ENCODE peak calls at places on chromosomes 6 and 20, in seven cellular contexts. G is body of pancreas, B is cardiac septum, Y is endothelial cell of umbilical vein, T is posterior cingulate gyrus, A is ascending aorta, E is Right ventricle myocardium inferior. Q is an unnamed sample.

GRCh38 chr6:89487864-89488263 is 54.9 kb downstream of the ANKRD6 start:
- DNase-seq in G (no peak), B (no peak), Y (no peak), T (no peak), A (no peak), E (no peak), Q (no peak)

GRCh38 chr6:46444772-46445454 is 46.3 kb downstream of the RCAN2 start:
- DNase-seq in G (no peak), B (no peak), Y (no peak), T (no peak), A (no peak), E (peak; percentile 63), Q (no peak)

GRCh38 chr20:39660965-39661364 is 698.8 kb downstream of the DHX35 start:
- DNase-seq in G (no peak), B (no peak), Y (peak; percentile 44), T (no peak), A (no peak), E (no peak), Q (no peak)

GRCh38 chr20:18133962-18134361 is 3.7 kb upstream of the KAT14 start:
- DNase-seq in G (peak; percentile 3), B (no peak), Y (no peak), T (no peak), A (no peak), E (no peak), Q (no peak)

GRCh38 chr6:115131709-115132490 is 789.1 kb upstream of the HS3ST5 start:
- DNase-seq in G (no peak), B (no peak), Y (no peak), T (no peak), A (no peak), E (no peak), Q (no peak)

GRCh38 chr6:10557886-10558285 is 36.7 kb downstream of the GCNT2 start:
- DNase-seq in G (no peak), B (no peak), Y (no peak), T (no peak), A (no peak), E (no peak), Q (no peak)

GRCh38 chr6:45299096-45299581 is 29.0 kb upstream of the RUNX2 start:
- DNase-seq in G (no peak), B (no peak), Y (no peak), T (no peak), A (no peak), E (peak; percentile 26), Q (no peak)

GRCh38 chr20:623041-623440 is 12.9 kb upstream of the TCF15 start:
- DNase-seq in G (no peak), B (no peak), Y (no peak), T (no peak), A (no peak), E (no peak), Q (no peak)

GRCh38 chr20:31704225-31705119 is 18.2 kb downstream of the BCL2L1 start:
- DNase-seq in G (peak; percentile 93), B (no peak), Y (peak; percentile 54), T (no peak), A (no peak), E (no peak), Q (no peak)

GRCh38 chr20:2331092-2331491 is 35.3 kb downstream of the TGM3 start:
- DNase-seq in G (no peak), B (no peak), Y (no peak), T (no peak), A (no peak), E (no peak), Q (no peak)

GRCh38 chr6:15818491-15818890 is 155.7 kb upstream of the DTNBP1 start:
- DNase-seq in G (no peak), B (no peak), Y (no peak), T (no peak), A (no peak), E (no peak), Q (no peak)

GRCh38 chr6:151239603-151240035 is at the start of gene AKAP12:
- DNase-seq in G (peak; percentile 10), B (no peak), Y (no peak), T (peak; percentile 52), A (peak; percentile 83), E (no peak), Q (peak; percentile 44)

GRCh38 chr6:105553174-105553573 is 150.3 kb upstream of the PREP start:
- DNase-seq in G (peak; percentile 2), B (no peak), Y (no peak), T (no peak), A (no peak), E (no peak), Q (no peak)

GRCh38 chr20:39939241-39939865 is 749.7 kb downstream of the MAFB start:
- DNase-seq in G (no peak), B (no peak), Y (no peak), T (no peak), A (no peak), E (no peak), Q (no peak)

GRCh38 chr20:47453167-47453782 is 48.4 kb upstream of the NCOA3 start:
- DNase-seq in G (no peak), B (no peak), Y (peak; percentile 39), T (no peak), A (peak; percentile 70), E (no peak), Q (no peak)

GRCh38 chr20:36082516-36082915 is 72.0 kb upstream of the EPB41L1 start:
- DNase-seq in G (no peak), B (no peak), Y (no peak), T (no peak), A (no peak), E (no peak), Q (no peak)

GRCh38 chr6:53333439-53334408 is 15.0 kb downstream of the ELOVL5 start:
- DNase-seq in G (no peak), B (no peak), Y (no peak), T (no peak), A (no peak), E (no peak), Q (no peak)

GRCh38 chr6:46412662-46413061 is 78.6 kb downstream of the RCAN2 start:
- DNase-seq in G (no peak), B (no peak), Y (no peak), T (no peak), A (no peak), E (no peak), Q (no peak)

GRCh38 chr6:168239374-168239773 is 80.2 kb downstream of the DACT2 start:
- DNase-seq in G (no peak), B (no peak), Y (no peak), T (no peak), A (no peak), E (no peak), Q (no peak)

GRCh38 chr6:113445201-113445600 is 411.9 kb upstream of the MARCKS start:
- DNase-seq in G (no peak), B (no peak), Y (no peak), T (no peak), A (no peak), E (no peak), Q (no peak)

GRCh38 chr6:121780325-121781313 is 345.2 kb downstream of the GJA1 start:
- DNase-seq in G (peak; percentile 44), B (peak; percentile 81), Y (no peak), T (peak; percentile 14), A (peak; percentile 94), E (peak; percentile 80), Q (peak; percentile 88)

GRCh38 chr6:7085911-7086310 is 21.9 kb upstream of the RREB1 start:
- DNase-seq in G (peak; percentile 43), B (no peak), Y (no peak), T (peak; percentile 22), A (no peak), E (no peak), Q (peak; percentile 52)

GRCh38 chr6:139708342-139709199 is 334.1 kb upstream of the CITED2 start:
- DNase-seq in G (peak; percentile 51), B (no peak), Y (peak; percentile 61), T (no peak), A (no peak), E (no peak), Q (no peak)

GRCh38 chr6:41462980-41463930 is 82.9 kb upstream of the FOXP4 start:
- DNase-seq in G (peak; percentile 84), B (no peak), Y (peak; percentile 83), T (peak; percentile 36), A (peak; percentile 81), E (peak; percentile 87), Q (peak; percentile 86)

GRCh38 chr6:11258260-11259237 is 26.1 kb upstream of the NEDD9 start:
- DNase-seq in G (no peak), B (no peak), Y (no peak), T (no peak), A (no peak), E (no peak), Q (no peak)

GRCh38 chr20:23314714-23315498 is 35.7 kb upstream of the NXT1 start:
- DNase-seq in G (peak; percentile 28), B (no peak), Y (no peak), T (no peak), A (no peak), E (no peak), Q (peak; percentile 53)

GRCh38 chr20:62524486-62524885 is 48.7 kb upstream of the GATA5 start:
- DNase-seq in G (no peak), B (no peak), Y (no peak), T (no peak), A (no peak), E (no peak), Q (no peak)

GRCh38 chr6:43953794-43954310 is 173.4 kb downstream of the MRPL14 start:
- DNase-seq in G (peak; percentile 25), B (peak; percentile 74), Y (no peak), T (no peak), A (no peak), E (peak; percentile 73), Q (peak; percentile 81)

GRCh38 chr6:113953346-113953745 is 17.6 kb downstream of the HDAC2 start:
- DNase-seq in G (no peak), B (no peak), Y (no peak), T (no peak), A (no peak), E (no peak), Q (no peak)

GRCh38 chr6:68778356-68779020 is 143.4 kb downstream of the ADGRB3 start:
- DNase-seq in G (peak; percentile 2), B (no peak), Y (no peak), T (peak; percentile 45), A (no peak), E (no peak), Q (no peak)

GRCh38 chr20:9573598-9573997 is 59.2 kb downstream of the LAMP5 start:
- DNase-seq in G (no peak), B (no peak), Y (no peak), T (peak; percentile 17), A (no peak), E (no peak), Q (no peak)

GRCh38 chr6:18148304-18149025 is 6.4 kb downstream of the TPMT start:
- DNase-seq in G (no peak), B (no peak), Y (no peak), T (no peak), A (no peak), E (no peak), Q (no peak)

GRCh38 chr6:21971540-21971939 is 325.3 kb downstream of the PRL start:
- DNase-seq in G (no peak), B (no peak), Y (no peak), T (no peak), A (no peak), E (no peak), Q (no peak)

GRCh38 chr20:7585126-7585679 is 355.1 kb downstream of the HAO1 start:
- DNase-seq in G (no peak), B (no peak), Y (no peak), T (no peak), A (no peak), E (no peak), Q (no peak)

GRCh38 chr20:36084897-36085617 is 69.5 kb upstream of the EPB41L1 start:
- DNase-seq in G (no peak), B (no peak), Y (no peak), T (no peak), A (no peak), E (no peak), Q (no peak)

GRCh38 chr6:36033935-36034334 is 6.3 kb downstream of the MAPK14 start:
- DNase-seq in G (no peak), B (no peak), Y (no peak), T (no peak), A (no peak), E (no peak), Q (no peak)

GRCh38 chr6:139764498-139764986 is 390.1 kb upstream of the CITED2 start:
- DNase-seq in G (peak; percentile 34), B (no peak), Y (peak; percentile 91), T (no peak), A (peak; percentile 71), E (no peak), Q (no peak)

GRCh38 chr20:61814244-61814643 is 251.4 kb downstream of the TAF4 start:
- DNase-seq in G (no peak), B (no peak), Y (no peak), T (no peak), A (no peak), E (no peak), Q (peak; percentile 5)